ENCODE peak calls at places on chromosomes 2 and 18, in ten cellular contexts. Q is OCI-M1; F is SIG-M5; N is coronary artery; T is WTC11; P is central memory CD4-positive, alpha-beta T cell; C is tibial artery; V is RCC 7860; W is lower lobe of right lung; X is RKO. U is an unnamed sample.

GRCh38 chr2:43882312-43882711 is 43.5 kb downstream of the ABCG8 start:
- DNase-seq in Q (no peak), F (no peak), N (no peak), T (no peak), P (no peak), C (no peak), V (no peak), W (no peak), X (no peak), U (no peak)

GRCh38 chr2:5915926-5916325 is 223.7 kb downstream of the SOX11 start:
- DNase-seq in Q (peak; percentile 49), F (no peak), N (no peak), T (peak; percentile 66), P (no peak), C (no peak), V (no peak), W (no peak), X (no peak), U (peak; percentile 34)

GRCh38 chr18:55018602-55019001 is 59.3 kb upstream of the CCDC68 start:
- DNase-seq in Q (no peak), F (no peak), N (no peak), T (no peak), P (no peak), C (no peak), V (peak; percentile 68), W (no peak), X (peak; percentile 37), U (no peak)

GRCh38 chr2:18578033-18578432 is 11.3 kb downstream of the NT5C1B start:
- DNase-seq in Q (no peak), F (no peak), N (no peak), T (no peak), P (no peak), C (no peak), V (no peak), W (no peak), X (no peak), U (no peak)

GRCh38 chr2:55995206-55995605 is 71.6 kb upstream of the EFEMP1 start:
- DNase-seq in Q (no peak), F (no peak), N (no peak), T (no peak), P (no peak), C (no peak), V (no peak), W (no peak), X (no peak), U (no peak)

GRCh38 chr2:241701155-241701404 is 759 bp upstream of the ING5 start:
- DNase-seq in Q (no peak), F (no peak), N (no peak), T (no peak), P (no peak), C (no peak), V (no peak), W (no peak), X (peak; percentile 92), U (peak; percentile 86)

GRCh38 chr2:166180951-166181812 is 53.4 kb upstream of the SCN1A start:
- DNase-seq in Q (peak; percentile 85), F (no peak), N (no peak), T (peak; percentile 71), P (no peak), C (no peak), V (peak; percentile 17), W (peak; percentile 50), X (peak; percentile 51), U (peak; percentile 30)

GRCh38 chr2:228126401-228126800 is 55.1 kb downstream of the SPHKAP start:
- DNase-seq in Q (no peak), F (no peak), N (no peak), T (no peak), P (no peak), C (no peak), V (no peak), W (no peak), X (no peak), U (no peak)

GRCh38 chr2:1193801-1194200 is 219.5 kb upstream of the TPO start:
- DNase-seq in Q (no peak), F (no peak), N (no peak), T (no peak), P (no peak), C (no peak), V (no peak), W (no peak), X (no peak), U (no peak)

GRCh38 chr2:12596771-12597170 is 120.0 kb upstream of the TRIB2 start:
- DNase-seq in Q (no peak), F (no peak), N (no peak), T (no peak), P (no peak), C (no peak), V (no peak), W (no peak), X (no peak), U (no peak)

GRCh38 chr2:28134262-28134812 is 243.8 kb downstream of the BABAM2 start:
- DNase-seq in Q (no peak), F (no peak), N (no peak), T (no peak), P (no peak), C (no peak), V (no peak), W (peak; percentile 52), X (no peak), U (no peak)

GRCh38 chr2:60818272-60818671 is 62.2 kb downstream of the PAPOLG start:
- DNase-seq in Q (peak; percentile 15), F (no peak), N (peak; percentile 41), T (no peak), P (no peak), C (no peak), V (no peak), W (no peak), X (no peak), U (no peak)

GRCh38 chr2:36358317-36358659 is 2.7 kb downstream of the CRIM1 start:
- DNase-seq in Q (no peak), F (no peak), N (no peak), T (no peak), P (no peak), C (no peak), V (peak; percentile 33), W (no peak), X (peak; percentile 45), U (no peak)

GRCh38 chr2:238251331-238251730 is 11.5 kb upstream of the HES6 start:
- DNase-seq in Q (no peak), F (no peak), N (no peak), T (no peak), P (no peak), C (no peak), V (no peak), W (peak; percentile 32), X (no peak), U (no peak)

GRCh38 chr2:159557437-159558034 is 58.8 kb downstream of the BAZ2B start:
- DNase-seq in Q (peak; percentile 20), F (no peak), N (no peak), T (no peak), P (no peak), C (no peak), V (no peak), W (no peak), X (peak; percentile 36), U (no peak)

GRCh38 chr2:45765007-45765767 is 113.7 kb downstream of the PRKCE start:
- DNase-seq in Q (peak; percentile 22), F (peak; percentile 80), N (no peak), T (no peak), P (no peak), C (no peak), V (no peak), W (no peak), X (no peak), U (no peak)

GRCh38 chr2:48173141-48173540 is 266.8 kb upstream of the FBXO11 start:
- DNase-seq in Q (no peak), F (no peak), N (no peak), T (no peak), P (no peak), C (no peak), V (no peak), W (no peak), X (no peak), U (no peak)

GRCh38 chr18:13457327-13457726 is 238.8 kb downstream of the LDLRAD4 start:
- DNase-seq in Q (no peak), F (no peak), N (peak; percentile 56), T (no peak), P (no peak), C (peak; percentile 44), V (no peak), W (no peak), X (no peak), U (no peak)

GRCh38 chr2:65037178-65037577 is 19.0 kb upstream of the CEP68 start:
- DNase-seq in Q (no peak), F (no peak), N (no peak), T (no peak), P (no peak), C (no peak), V (no peak), W (no peak), X (no peak), U (no peak)

GRCh38 chr2:66748939-66749338 is 314.0 kb downstream of the MEIS1 start:
- DNase-seq in Q (peak; percentile 55), F (peak; percentile 8), N (no peak), T (no peak), P (no peak), C (no peak), V (no peak), W (no peak), X (no peak), U (no peak)

GRCh38 chr18:53534695-53535094 is 689.8 kb downstream of the MBD2 start:
- DNase-seq in Q (peak; percentile 49), F (no peak), N (no peak), T (no peak), P (no peak), C (no peak), V (no peak), W (no peak), X (no peak), U (no peak)

GRCh38 chr18:4510709-4511108 is 55.6 kb upstream of the DLGAP1 start:
- DNase-seq in Q (peak; percentile 8), F (no peak), N (peak; percentile 80), T (no peak), P (no peak), C (no peak), V (no peak), W (no peak), X (no peak), U (no peak)

GRCh38 chr18:7272268-7273049 is 41.6 kb downstream of the LRRC30 start:
- DNase-seq in Q (peak; percentile 27), F (no peak), N (no peak), T (peak; percentile 70), P (no peak), C (peak; percentile 80), V (peak; percentile 14), W (peak; percentile 72), X (peak; percentile 27), U (no peak)

GRCh38 chr2:203690110-203691047 is 16.1 kb upstream of the CD28 start:
- DNase-seq in Q (no peak), F (no peak), N (no peak), T (no peak), P (no peak), C (no peak), V (no peak), W (no peak), X (no peak), U (no peak)

GRCh38 chr2:152847067-152847466 is 128.6 kb downstream of the ARL6IP6 start:
- DNase-seq in Q (no peak), F (no peak), N (no peak), T (no peak), P (no peak), C (no peak), V (peak; percentile 51), W (no peak), X (peak; percentile 18), U (no peak)

GRCh38 chr2:20425371-20425881 is 21.4 kb upstream of the RHOB start:
- DNase-seq in Q (no peak), F (no peak), N (no peak), T (no peak), P (no peak), C (peak; percentile 20), V (peak; percentile 93), W (no peak), X (no peak), U (no peak)

GRCh38 chr2:25380586-25381360 is 39.0 kb upstream of the DNMT3A start:
- DNase-seq in Q (no peak), F (no peak), N (no peak), T (peak; percentile 3), P (no peak), C (peak; percentile 33), V (no peak), W (peak; percentile 21), X (no peak), U (no peak)